ENCODE peak calls at places on chromosomes 12 and 14, in ten cellular contexts. P, Y, C, R, O, U, T, S, H and W are unnamed samples.

GRCh38 chr12:63228853-63229252 is 77.9 kb upstream of the AVPR1A start:
- DNase-seq in R (no peak), U (no peak), H (no peak), C (no peak), S (no peak), T (peak; percentile 3), P (no peak), O (no peak), Y (no peak), W (no peak)

GRCh38 chr12:121427556-121428055 is 27.7 kb downstream of the RNF34 start:
- DNase-seq in U (no peak), P (no peak), H (no peak), C (no peak), T (no peak), O (no peak), Y (no peak), S (no peak), R (no peak), W (no peak)

GRCh38 chr12:124520258-124520657 is 47.2 kb downstream of the NCOR2 start:
- DNase-seq in S (peak; percentile 32), O (no peak), C (peak; percentile 84), P (peak; percentile 83), H (no peak), R (peak; percentile 92), U (peak; percentile 44), Y (peak; percentile 65), T (no peak), W (no peak)

GRCh38 chr12:110791589-110791988 is 48.9 kb upstream of the PPP1CC start:
- DNase-seq in R (no peak), C (no peak), Y (no peak), H (no peak), U (no peak), O (no peak), S (no peak), P (no peak), T (no peak), W (no peak)

GRCh38 chr14:84375235-84375634 is 1154.7 kb upstream of the FLRT2 start:
- DNase-seq in P (peak; percentile 22), S (no peak), T (peak; percentile 1), O (no peak), U (no peak), R (no peak), H (no peak), C (peak; percentile 69), Y (no peak), W (no peak)

GRCh38 chr14:95534299-95535225 is at the start of gene GLRX5:
- DNase-seq in P (peak; percentile 100), T (peak; percentile 100), S (peak; percentile 99), C (peak; percentile 100), H (peak; percentile 99), R (peak; percentile 99), Y (peak; percentile 99), O (peak; percentile 98), U (peak; percentile 99), W (peak; percentile 99)

GRCh38 chr14:68088463-68088862 is 268.9 kb downstream of the RAD51B start:
- DNase-seq in H (no peak), S (no peak), T (no peak), C (peak; percentile 71), R (no peak), U (no peak), O (no peak), P (peak; percentile 56), Y (peak; percentile 51), W (no peak)

GRCh38 chr12:53624453-53624852 is 1.7 kb downstream of the ATF7 start:
- DNase-seq in O (peak; percentile 10), T (peak; percentile 82), H (no peak), Y (no peak), P (peak; percentile 56), R (no peak), U (no peak), S (no peak), C (peak; percentile 20), W (no peak)

GRCh38 chr12:81863406-81863805 is 104.3 kb upstream of the PPFIA2 start:
- DNase-seq in U (no peak), C (peak; percentile 18), P (no peak), T (no peak), O (no peak), Y (no peak), H (no peak), R (no peak), S (no peak), W (no peak)

GRCh38 chr14:87252103-87252502 is 740.9 kb downstream of the GALC start:
- DNase-seq in R (peak; percentile 13), T (no peak), U (no peak), C (no peak), H (peak; percentile 10), Y (no peak), P (no peak), S (no peak), O (no peak), W (no peak)

GRCh38 chr12:11875414-11875935 is 195.3 kb upstream of the BCL2L14 start:
- DNase-seq in R (no peak), T (no peak), Y (no peak), C (no peak), U (no peak), S (no peak), P (peak; percentile 26), O (no peak), H (no peak), W (no peak)

GRCh38 chr12:96338852-96339478 is 61.3 kb downstream of the CDK17 start:
- DNase-seq in T (no peak), Y (no peak), H (no peak), S (peak; percentile 20), U (no peak), R (no peak), P (no peak), O (peak; percentile 13), C (no peak), W (no peak)

GRCh38 chr12:104958946-104959841 is 1.1 kb upstream of the SLC41A2 start:
- DNase-seq in Y (no peak), H (no peak), O (no peak), P (peak; percentile 47), R (peak; percentile 40), S (no peak), C (peak; percentile 61), T (peak; percentile 70), U (no peak), W (no peak)

DNA sequence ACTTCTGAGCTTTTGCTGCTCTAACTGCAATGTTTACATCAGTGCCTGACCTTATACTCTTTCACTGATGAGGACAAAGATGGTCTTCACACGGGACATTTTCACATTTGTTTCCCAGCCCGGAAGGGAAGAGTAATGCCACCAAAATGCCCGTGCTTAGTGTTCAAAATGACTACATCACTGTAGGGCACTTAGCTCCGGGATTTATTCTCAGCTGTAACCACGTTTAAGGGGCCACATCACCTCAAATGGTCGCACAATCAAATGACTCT is 2.9 kb downstream of the GSG1 start:
- DNase-seq in S (no peak), T (no peak), P (no peak), R (no peak), C (no peak), Y (no peak), O (no peak), H (no peak), U (no peak), W (no peak)
- H3K4me3 ChIP-seq in S (no peak overlapping the region), T (peak overlapping the region; percentile 71), P (peak overlapping the region; percentile 29), R (no peak overlapping the region), C (peak overlapping the region; percentile 1), Y (peak overlapping the region; percentile 45), O (no peak overlapping the region), H (peak overlapping the region; percentile 50), U (peak overlapping the region; percentile 43), W (peak overlapping the region; percentile 67)

DNA sequence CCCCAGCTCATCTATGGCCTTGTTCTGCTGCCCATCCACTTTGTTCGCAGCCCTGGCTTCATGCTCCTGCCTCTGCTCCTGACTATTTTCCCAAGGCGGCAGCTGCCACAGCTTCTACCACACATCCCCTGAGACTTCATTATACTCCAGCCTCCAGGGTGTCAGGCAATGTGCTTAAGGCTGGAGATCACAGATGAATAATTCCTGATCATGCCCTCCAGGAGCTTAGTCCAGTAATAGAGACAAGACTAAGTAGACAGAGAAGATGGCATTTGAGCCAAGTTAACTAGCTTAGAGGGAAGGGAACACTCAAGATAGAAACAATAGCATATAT is 7.1 kb downstream of the TAPBPL start:
- DNase-seq in P (no peak), T (no peak), H (no peak), S (no peak), R (no peak), U (no peak), C (no peak), Y (no peak), O (no peak), W (no peak)
- H3K36me3 ChIP-seq in P (peaks cover 14% of the 10 kb centered on the region), T (peaks cover 72% of the 10 kb centered on the region), H (peaks cover 12% of the 10 kb centered on the region), S (peaks cover 10% of the 10 kb centered on the region), R (peaks cover 23% of the 10 kb centered on the region), U (no peaks in the 10 kb centered on the region), C (peaks cover 28% of the 10 kb centered on the region), Y (no peaks in the 10 kb centered on the region), O (no peaks in the 10 kb centered on the region), W (peaks cover 12% of the 10 kb centered on the region)

GRCh38 chr12:57770734-57771133 is 1.2 kb downstream of the METTL1 start:
- DNase-seq in Y (no peak), P (no peak), U (no peak), C (no peak), T (no peak), R (no peak), H (peak; percentile 52), O (no peak), S (no peak), W (no peak)
- H3K4me3 ChIP-seq in Y (no peak overlapping the region), P (no peak overlapping the region), U (no peak overlapping the region), C (no peak overlapping the region), T (peak overlapping the region; percentile 95), R (no peak overlapping the region), H (no peak overlapping the region), O (no peak overlapping the region), S (no peak overlapping the region), W (no peak overlapping the region)

GRCh38 chr14:52860209-52860608 is 68.8 kb upstream of the GNPNAT1 start:
- DNase-seq in S (no peak), U (no peak), Y (no peak), R (no peak), T (no peak), H (no peak), O (no peak), C (no peak), P (no peak), W (no peak)

GRCh38 chr14:52862652-52863338 is 71.4 kb upstream of the GNPNAT1 start:
- DNase-seq in O (peak; percentile 20), T (peak; percentile 91), Y (no peak), R (no peak), C (peak; percentile 85), H (no peak), P (peak; percentile 93), S (no peak), U (no peak), W (no peak)

GRCh38 chr14:52868911-52869611 is 77.7 kb upstream of the GNPNAT1 start:
- DNase-seq in T (no peak), P (no peak), R (no peak), H (no peak), Y (no peak), C (no peak), U (no peak), S (no peak), O (no peak), W (no peak)

GRCh38 chr14:52860910-52861309 is 69.5 kb upstream of the GNPNAT1 start:
- DNase-seq in H (no peak), R (no peak), Y (no peak), U (no peak), O (no peak), P (no peak), T (no peak), S (no peak), C (no peak), W (no peak)

DNA sequence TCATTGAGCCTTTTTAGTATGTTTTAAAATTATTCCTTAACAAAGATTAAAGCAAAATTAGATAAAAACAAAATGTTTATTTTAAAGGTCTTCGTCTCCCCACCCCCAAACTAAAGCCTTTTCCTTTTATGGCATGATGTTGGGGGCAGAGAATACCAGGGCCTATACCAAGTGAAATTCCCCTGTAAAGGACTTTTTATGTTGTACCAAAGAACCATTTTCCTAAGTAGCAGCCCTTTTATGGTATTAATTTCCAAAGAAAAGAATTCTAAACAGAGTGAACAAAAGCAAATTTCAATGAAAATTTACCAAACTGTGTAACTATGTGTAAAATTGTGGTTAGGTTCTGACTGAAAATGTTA is 71.9 kb upstream of the GNPNAT1 start:
- DNase-seq in S (no peak), O (no peak), H (no peak), Y (no peak), T (no peak), R (no peak), U (no peak), P (peak; percentile 65), C (peak; percentile 48), W (no peak)
- H3K36me3 ChIP-seq in S (no peaks in the 10 kb centered on the region), O (no peaks in the 10 kb centered on the region), H (peaks cover 17% of the 10 kb centered on the region), Y (no peaks in the 10 kb centered on the region), T (peaks cover 90% of the 10 kb centered on the region), R (peaks cover 11% of the 10 kb centered on the region), U (no peaks in the 10 kb centered on the region), P (peaks cover 64% of the 10 kb centered on the region), C (peaks cover 6% of the 10 kb centered on the region), W (peaks cover 12% of the 10 kb centered on the region)